ENCODE peak calls at places on chromosomes 3 and 15, in six cellular contexts. One of them, this sample, is unnamed.

GRCh38 chr3:42734263-42734860 is 31.8 kb upstream of the HHATL start:
- DNase-seq in left lobe of liver: peak
- DNase-seq in ELR: no peak
- DNase-seq in NCI-H1105 treated with DMSO at 0.1 percent for 48 hours: no peak
- DNase-seq in progenitor cell of endocrine pancreas: no peak
- DNase-seq in BJ: no peak
- DNase-seq in this sample: no peak

GRCh38 chr3:13280856-13281656 is 139.1 kb downstream of the NUP210 start:
- DNase-seq in left lobe of liver: no peak
- DNase-seq in ELR: no peak
- DNase-seq in NCI-H1105 treated with DMSO at 0.1 percent for 48 hours: no peak
- DNase-seq in progenitor cell of endocrine pancreas: no peak
- DNase-seq in BJ: no peak
- DNase-seq in this sample: no peak

GRCh38 chr3:139281512-139282196 is 62.2 kb upstream of the MRPS22 start:
- DNase-seq in left lobe of liver: no peak
- DNase-seq in ELR: peak
- DNase-seq in NCI-H1105 treated with DMSO at 0.1 percent for 48 hours: no peak
- DNase-seq in progenitor cell of endocrine pancreas: no peak
- DNase-seq in BJ: no peak
- DNase-seq in this sample: no peak

GRCh38 chr3:181782306-181782924 is 70.7 kb downstream of the SOX2 start:
- DNase-seq in left lobe of liver: no peak
- DNase-seq in ELR: peak
- DNase-seq in NCI-H1105 treated with DMSO at 0.1 percent for 48 hours: no peak
- DNase-seq in progenitor cell of endocrine pancreas: no peak
- DNase-seq in BJ: no peak
- DNase-seq in this sample: no peak

GRCh38 chr3:101091489-101091888 is 98.3 kb upstream of the ABI3BP start:
- DNase-seq in left lobe of liver: no peak
- DNase-seq in ELR: peak
- DNase-seq in NCI-H1105 treated with DMSO at 0.1 percent for 48 hours: no peak
- DNase-seq in progenitor cell of endocrine pancreas: no peak
- DNase-seq in BJ: no peak
- DNase-seq in this sample: no peak

GRCh38 chr3:105904683-105905320 is 36.0 kb upstream of the CBLB start:
- DNase-seq in left lobe of liver: no peak
- DNase-seq in ELR: peak
- DNase-seq in NCI-H1105 treated with DMSO at 0.1 percent for 48 hours: no peak
- DNase-seq in progenitor cell of endocrine pancreas: no peak
- DNase-seq in BJ: no peak
- DNase-seq in this sample: no peak

GRCh38 chr3:32758375-32758753 is 59.4 kb upstream of the TRIM71 start:
- DNase-seq in left lobe of liver: no peak
- DNase-seq in ELR: peak
- DNase-seq in NCI-H1105 treated with DMSO at 0.1 percent for 48 hours: no peak
- DNase-seq in progenitor cell of endocrine pancreas: no peak
- DNase-seq in BJ: no peak
- DNase-seq in this sample: no peak

GRCh38 chr3:112604536-112604935 is 36.4 kb downstream of the CCDC80 start:
- DNase-seq in left lobe of liver: no peak
- DNase-seq in ELR: peak
- DNase-seq in NCI-H1105 treated with DMSO at 0.1 percent for 48 hours: no peak
- DNase-seq in progenitor cell of endocrine pancreas: no peak
- DNase-seq in BJ: peak
- DNase-seq in this sample: no peak

GRCh38 chr15:40915679-40916078 is 13.5 kb upstream of the DLL4 start:
- DNase-seq in left lobe of liver: no peak
- DNase-seq in ELR: no peak
- DNase-seq in NCI-H1105 treated with DMSO at 0.1 percent for 48 hours: no peak
- DNase-seq in progenitor cell of endocrine pancreas: no peak
- DNase-seq in BJ: no peak
- DNase-seq in this sample: no peak

GRCh38 chr15:85443593-85444328 is 63.4 kb downstream of the AKAP13 start:
- DNase-seq in left lobe of liver: no peak
- DNase-seq in ELR: peak
- DNase-seq in NCI-H1105 treated with DMSO at 0.1 percent for 48 hours: peak
- DNase-seq in progenitor cell of endocrine pancreas: no peak
- DNase-seq in BJ: no peak
- DNase-seq in this sample: no peak

GRCh38 chr3:38458796-38459498 is 5.3 kb downstream of the ACVR2B start:
- DNase-seq in left lobe of liver: peak
- DNase-seq in ELR: no peak
- DNase-seq in NCI-H1105 treated with DMSO at 0.1 percent for 48 hours: no peak
- DNase-seq in progenitor cell of endocrine pancreas: no peak
- DNase-seq in BJ: no peak
- DNase-seq in this sample: no peak

GRCh38 chr15:85667491-85668424 is 127.0 kb downstream of the KLHL25 start:
- DNase-seq in left lobe of liver: no peak
- DNase-seq in ELR: peak
- DNase-seq in NCI-H1105 treated with DMSO at 0.1 percent for 48 hours: no peak
- DNase-seq in progenitor cell of endocrine pancreas: no peak
- DNase-seq in BJ: peak
- DNase-seq in this sample: no peak

GRCh38 chr15:37134699-37135131 is 34.4 kb upstream of the MEIS2 start:
- DNase-seq in left lobe of liver: no peak
- DNase-seq in ELR: peak
- DNase-seq in NCI-H1105 treated with DMSO at 0.1 percent for 48 hours: peak
- DNase-seq in progenitor cell of endocrine pancreas: no peak
- DNase-seq in BJ: no peak
- DNase-seq in this sample: no peak

GRCh38 chr15:81072551-81072950 is 61.5 kb upstream of the CFAP161 start:
- DNase-seq in left lobe of liver: no peak
- DNase-seq in ELR: no peak
- DNase-seq in NCI-H1105 treated with DMSO at 0.1 percent for 48 hours: no peak
- DNase-seq in progenitor cell of endocrine pancreas: no peak
- DNase-seq in BJ: peak
- DNase-seq in this sample: no peak

GRCh38 chr3:180601688-180602666 is at the start of gene TTC14:
- DNase-seq in left lobe of liver: peak
- DNase-seq in ELR: peak
- DNase-seq in NCI-H1105 treated with DMSO at 0.1 percent for 48 hours: peak
- DNase-seq in progenitor cell of endocrine pancreas: peak
- DNase-seq in BJ: peak
- DNase-seq in this sample: peak

GRCh38 chr3:98528474-98529346 is 3.1 kb upstream of the GPR15 start:
- DNase-seq in left lobe of liver: no peak
- DNase-seq in ELR: no peak
- DNase-seq in NCI-H1105 treated with DMSO at 0.1 percent for 48 hours: no peak
- DNase-seq in progenitor cell of endocrine pancreas: no peak
- DNase-seq in BJ: no peak
- DNase-seq in this sample: no peak

GRCh38 chr15:85795669-85796305 is 1.1 kb upstream of the KLHL25 start:
- DNase-seq in left lobe of liver: peak
- DNase-seq in ELR: no peak
- DNase-seq in NCI-H1105 treated with DMSO at 0.1 percent for 48 hours: no peak
- DNase-seq in progenitor cell of endocrine pancreas: no peak
- DNase-seq in BJ: no peak
- DNase-seq in this sample: no peak

GRCh38 chr3:74121761-74122160 is 492.7 kb downstream of the CNTN3 start:
- DNase-seq in left lobe of liver: no peak
- DNase-seq in ELR: no peak
- DNase-seq in NCI-H1105 treated with DMSO at 0.1 percent for 48 hours: no peak
- DNase-seq in progenitor cell of endocrine pancreas: no peak
- DNase-seq in BJ: no peak
- DNase-seq in this sample: no peak

GRCh38 chr3:10017636-10018292 is 8.5 kb upstream of the FANCD2 start:
- DNase-seq in left lobe of liver: no peak
- DNase-seq in ELR: peak
- DNase-seq in NCI-H1105 treated with DMSO at 0.1 percent for 48 hours: no peak
- DNase-seq in progenitor cell of endocrine pancreas: no peak
- DNase-seq in BJ: peak
- DNase-seq in this sample: no peak

GRCh38 chr3:57161131-57161538 is 4.0 kb downstream of the IL17RD start:
- DNase-seq in left lobe of liver: no peak
- DNase-seq in ELR: no peak
- DNase-seq in NCI-H1105 treated with DMSO at 0.1 percent for 48 hours: no peak
- DNase-seq in progenitor cell of endocrine pancreas: no peak
- DNase-seq in BJ: peak
- DNase-seq in this sample: no peak

GRCh38 chr3:114803042-114803695 is 343.9 kb downstream of the ZBTB20 start:
- DNase-seq in left lobe of liver: no peak
- DNase-seq in ELR: no peak
- DNase-seq in NCI-H1105 treated with DMSO at 0.1 percent for 48 hours: no peak
- DNase-seq in progenitor cell of endocrine pancreas: no peak
- DNase-seq in BJ: no peak
- DNase-seq in this sample: no peak

GRCh38 chr3:145094355-145094941 is 1066.5 kb downstream of the PLOD2 start:
- DNase-seq in left lobe of liver: no peak
- DNase-seq in ELR: peak
- DNase-seq in NCI-H1105 treated with DMSO at 0.1 percent for 48 hours: no peak
- DNase-seq in progenitor cell of endocrine pancreas: no peak
- DNase-seq in BJ: peak
- DNase-seq in this sample: no peak

GRCh38 chr3:13376091-13376490 is 44.0 kb downstream of the NUP210 start:
- DNase-seq in left lobe of liver: no peak
- DNase-seq in ELR: no peak
- DNase-seq in NCI-H1105 treated with DMSO at 0.1 percent for 48 hours: no peak
- DNase-seq in progenitor cell of endocrine pancreas: no peak
- DNase-seq in BJ: no peak
- DNase-seq in this sample: no peak

GRCh38 chr3:194960446-194961032 is 274.9 kb downstream of the FAM43A start:
- DNase-seq in left lobe of liver: peak
- DNase-seq in ELR: no peak
- DNase-seq in NCI-H1105 treated with DMSO at 0.1 percent for 48 hours: no peak
- DNase-seq in progenitor cell of endocrine pancreas: no peak
- DNase-seq in BJ: no peak
- DNase-seq in this sample: no peak

GRCh38 chr15:51229907-51230328 is 108.5 kb downstream of the CYP19A1 start:
- DNase-seq in left lobe of liver: no peak
- DNase-seq in ELR: peak
- DNase-seq in NCI-H1105 treated with DMSO at 0.1 percent for 48 hours: peak
- DNase-seq in progenitor cell of endocrine pancreas: no peak
- DNase-seq in BJ: no peak
- DNase-seq in this sample: peak

GRCh38 chr15:79023546-79023890 is 67.1 kb downstream of the RASGRF1 start:
- DNase-seq in left lobe of liver: no peak
- DNase-seq in ELR: no peak
- DNase-seq in NCI-H1105 treated with DMSO at 0.1 percent for 48 hours: no peak
- DNase-seq in progenitor cell of endocrine pancreas: no peak
- DNase-seq in BJ: no peak
- DNase-seq in this sample: no peak

GRCh38 chr3:24763421-24763820 is 268.8 kb upstream of the THRB start:
- DNase-seq in left lobe of liver: no peak
- DNase-seq in ELR: peak
- DNase-seq in NCI-H1105 treated with DMSO at 0.1 percent for 48 hours: no peak
- DNase-seq in progenitor cell of endocrine pancreas: no peak
- DNase-seq in BJ: no peak
- DNase-seq in this sample: no peak

GRCh38 chr3:49903451-49904424 is at the start of gene MST1R:
- DNase-seq in left lobe of liver: peak
- DNase-seq in ELR: peak
- DNase-seq in NCI-H1105 treated with DMSO at 0.1 percent for 48 hours: no peak
- DNase-seq in progenitor cell of endocrine pancreas: peak
- DNase-seq in BJ: no peak
- DNase-seq in this sample: peak

GRCh38 chr3:69922521-69923000 is 77.0 kb upstream of the SAMMSON start:
- DNase-seq in left lobe of liver: no peak
- DNase-seq in ELR: no peak
- DNase-seq in NCI-H1105 treated with DMSO at 0.1 percent for 48 hours: no peak
- DNase-seq in progenitor cell of endocrine pancreas: no peak
- DNase-seq in BJ: no peak
- DNase-seq in this sample: no peak